ENCODE peak calls at places on chromosome 1, in four cellular contexts. T, V, F and A are unnamed samples.

GRCh38 chr1:29284286-29284960 is 48.1 kb downstream of the PTPRU start:
- DNase-seq in T (no peak), V (no peak), F (no peak), A (no peak)

GRCh38 chr1:39524591-39525365 is 33.3 kb downstream of the BMP8A start:
- DNase-seq in T (no peak), V (no peak), F (no peak), A (no peak)

GRCh38 chr1:233651563-233652233 is 37.8 kb downstream of the KCNK1 start:
- DNase-seq in T (no peak), V (peak), F (no peak), A (no peak)

GRCh38 chr1:9201421-9202239 is 32.9 kb upstream of the H6PD start:
- DNase-seq in T (peak), V (peak), F (peak), A (no peak)

GRCh38 chr1:61670016-61670415 is 54.9 kb downstream of the TM2D1 start:
- DNase-seq in T (no peak), V (no peak), F (no peak), A (no peak)

GRCh38 chr1:220833436-220833835 is 45.8 kb upstream of the HLX start:
- DNase-seq in T (no peak), V (no peak), F (no peak), A (no peak)

GRCh38 chr1:114061431-114061830 is 82.2 kb downstream of the OLFML3 start:
- DNase-seq in T (no peak), V (no peak), F (peak), A (no peak)

GRCh38 chr1:169509354-169509753 is 23.6 kb upstream of the SLC19A2 start:
- DNase-seq in T (no peak), V (no peak), F (no peak), A (no peak)

GRCh38 chr1:224447971-224448370 is 13.4 kb upstream of the WDR26 start:
- DNase-seq in T (no peak), V (no peak), F (no peak), A (no peak)

GRCh38 chr1:10623391-10624145 is 148.8 kb downstream of the PEX14 start:
- DNase-seq in T (no peak), V (no peak), F (no peak), A (no peak)

GRCh38 chr1:175208773-175209492 is 16.4 kb upstream of the KIAA0040 start:
- DNase-seq in T (no peak), V (no peak), F (no peak), A (no peak)

GRCh38 chr1:12163210-12163609 is 3.6 kb upstream of the TNFRSF1B start:
- DNase-seq in T (no peak), V (no peak), F (no peak), A (no peak)

GRCh38 chr1:62234709-62235108 is 40.1 kb downstream of the L1TD1 start:
- DNase-seq in T (no peak), V (no peak), F (no peak), A (no peak)

GRCh38 chr1:46653405-46653853 is 14.7 kb downstream of the ATPAF1 start:
- DNase-seq in T (peak), V (no peak), F (no peak), A (no peak)

GRCh38 chr1:7294636-7295035 is 476.5 kb upstream of the VAMP3 start:
- DNase-seq in T (no peak), V (no peak), F (no peak), A (no peak)

GRCh38 chr1:175072131-175072941 is 4.7 kb downstream of the TNN start:
- DNase-seq in T (peak), V (peak), F (peak), A (no peak)

GRCh38 chr1:45172015-45172414 is 34.4 kb downstream of the ZSWIM5 start:
- DNase-seq in T (peak), V (no peak), F (peak), A (no peak)

GRCh38 chr1:63987014-63987630 is 213.3 kb downstream of the ROR1 start:
- DNase-seq in T (peak), V (no peak), F (peak), A (no peak)

GRCh38 chr1:16289959-16290358 is 53.0 kb upstream of the CPLANE2 start:
- DNase-seq in T (no peak), V (no peak), F (no peak), A (no peak)
- TF ChIP-seq CTCF in T (peak), V (no peak), F (no peak), A (no peak)

DNA sequence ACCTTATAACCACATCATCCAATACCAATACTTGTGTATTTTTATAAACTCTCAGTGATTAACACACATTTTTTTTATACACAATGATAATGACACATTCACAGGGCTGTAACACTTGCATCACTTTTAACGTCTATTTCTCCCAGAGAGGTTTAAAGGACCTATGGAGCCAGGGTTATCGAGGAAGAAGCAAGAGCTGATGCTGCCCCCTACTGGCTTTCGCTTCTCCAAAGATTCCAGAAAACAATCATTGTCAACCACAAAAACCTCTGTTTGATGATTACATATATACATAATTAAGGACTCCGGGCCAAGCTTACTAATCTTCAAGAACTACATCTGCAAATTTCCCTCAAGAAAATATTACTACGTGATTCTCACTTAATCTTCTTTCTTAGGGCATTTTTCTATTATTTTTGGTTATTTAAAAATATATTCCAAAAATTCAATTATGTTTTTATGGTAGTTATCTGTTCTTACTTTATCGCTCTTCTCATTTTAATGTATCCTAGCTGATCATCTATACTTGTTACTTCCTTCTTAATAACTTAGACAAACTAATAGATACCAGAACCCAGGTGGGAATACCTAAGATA is 214.5 kb downstream of the VAV3 start:
- DNase-seq in T (peak), V (peak), F (peak), A (peak)
- TF ChIP-seq CTCF in T (peak), V (peak), F (peak), A (peak)

GRCh38 chr1:89040315-89040626 is 17.6 kb upstream of the GBP3 start:
- DNase-seq in T (no peak), V (no peak), F (no peak), A (no peak)

DNA sequence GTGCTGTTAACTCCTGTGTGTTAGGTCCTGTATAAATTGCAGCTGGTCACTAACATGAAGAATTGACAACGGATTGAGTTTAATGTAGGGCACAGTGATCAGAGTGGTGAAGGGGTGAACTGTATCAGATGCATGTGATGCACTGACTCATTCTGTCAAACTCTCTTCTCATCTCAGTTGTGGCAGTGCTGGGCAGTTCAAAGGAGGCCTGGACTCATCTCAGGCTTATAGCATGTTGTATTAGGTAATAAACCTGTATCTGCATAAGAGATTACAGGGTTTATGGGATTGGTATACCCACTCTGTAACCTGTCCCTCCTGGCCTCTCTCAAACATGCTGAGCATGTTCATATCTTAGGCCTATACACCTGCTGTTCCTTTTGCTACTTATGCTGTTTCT is 12.4 kb upstream of the GBP3 start:
- DNase-seq in T (no peak), V (no peak), F (no peak), A (no peak)
- TF ChIP-seq CTCF in T (no peak), V (no peak), F (no peak), A (no peak)

GRCh38 chr1:1920057-1920607 is 1.1 kb upstream of the TMEM52 start:
- DNase-seq in T (no peak), V (no peak), F (no peak), A (no peak)

GRCh38 chr1:1919304-1920056 is 401 bp upstream of the TMEM52 start:
- DNase-seq in T (peak), V (peak), F (peak), A (peak)

GRCh38 chr1:1917304-1917976 is 1.6 kb downstream of the TMEM52 start:
- DNase-seq in T (no peak), V (no peak), F (no peak), A (no peak)

GRCh38 chr1:1917995-1918900 is 831 bp downstream of the TMEM52 start:
- DNase-seq in T (no peak), V (no peak), F (no peak), A (no peak)

GRCh38 chr1:1918901-1919303 is at the start of gene TMEM52:
- DNase-seq in T (no peak), V (no peak), F (no peak), A (no peak)
- TF ChIP-seq CTCF in T (no peak), V (no peak), F (no peak), A (no peak)